ENCODE peak calls at places on chromosome 18, in ten cellular contexts. W is NCI-H510A treated with DMSO at 0.1 percent for 48 hours; K is fibroblast of the aortic adventitia; H is breast epithelium; O is GM03348; V is HEK293T; G is GOT3; E is activated CD4-positive, alpha-beta memory T cell treated with anti-CD3 and anti-CD28 coated beads, Interleukin-2, amount 10 ng/mL, durations not matched to agents 7 days and 5 days; P is stimulated activated CD4-positive, alpha-beta T cell treated with anti-CD3 and anti-CD28 coated beads, TNF-alpha, amount 100 ng/mL, for 4 hours; J is A172. F is an unnamed sample.

GRCh38 chr18:2411381-2411977 is 159.8 kb downstream of the METTL4 start:
- DNase-seq in E (no peak), P (no peak), H (no peak), O (peak; percentile 44), W (no peak), G (no peak), V (no peak), J (peak; percentile 79), K (peak; percentile 81), F (no peak)

GRCh38 chr18:2240311-2240705 is 331.0 kb downstream of the METTL4 start:
- DNase-seq in G (no peak), E (no peak), H (no peak), V (no peak), J (no peak), O (no peak), P (no peak), W (no peak), K (peak; percentile 68), F (no peak)

GRCh38 chr18:48002933-48003365 is 72.5 kb upstream of the SMAD2 start:
- DNase-seq in W (no peak), E (no peak), V (no peak), G (peak; percentile 49), K (peak; percentile 37), O (no peak), J (peak; percentile 92), P (no peak), H (no peak), F (no peak)

GRCh38 chr18:70288851-70289328 is at the start of gene SOCS6:
- DNase-seq in W (peak; percentile 65), V (peak; percentile 25), G (peak; percentile 36), E (peak; percentile 49), O (peak; percentile 90), K (peak; percentile 56), J (no peak), H (peak; percentile 57), P (peak; percentile 12), F (no peak)

GRCh38 chr18:46073474-46074331 is 1.6 kb upstream of the PSTPIP2 start:
- DNase-seq in H (no peak), V (no peak), G (peak; percentile 3), K (peak; percentile 82), P (no peak), J (peak; percentile 48), E (peak; percentile 49), O (peak; percentile 73), W (peak; percentile 58), F (peak; percentile 52)

GRCh38 chr18:21912339-21913239 is 172.0 kb downstream of the MIB1 start:
- DNase-seq in H (no peak), E (no peak), K (no peak), G (no peak), J (no peak), O (no peak), W (no peak), V (no peak), P (no peak), F (no peak)

GRCh38 chr18:77905449-77906055 is 655.9 kb downstream of the GALR1 start:
- DNase-seq in G (no peak), V (no peak), E (no peak), P (no peak), W (no peak), H (no peak), K (no peak), O (no peak), J (no peak), F (no peak)

GRCh38 chr18:78957140-78957539 is 22.5 kb upstream of the SALL3 start:
- DNase-seq in J (no peak), E (no peak), O (no peak), W (no peak), H (no peak), K (no peak), P (no peak), G (no peak), V (no peak), F (no peak)